ENCODE peak calls at places on chromosomes 16 and 17, in four cellular contexts. D is GM23248, S is GM23338, K is OCI-LY7. W is an unnamed sample.

GRCh38 chr16:75494696-75495601 is at the start of gene CHST6:
- DNase-seq in D (peak), S (peak), K (no peak), W (peak)

GRCh38 chr16:85309656-85310587 is 197.7 kb upstream of the CIBAR2 start:
- DNase-seq in K (peak), D (no peak), S (peak), W (peak)

GRCh38 chr16:83159049-83159448 is 532.3 kb downstream of the CDH13 start:
- DNase-seq in S (no peak), D (no peak), K (no peak), W (no peak)

GRCh38 chr17:4485676-4486646 is 12.7 kb upstream of the SPNS2 start:
- DNase-seq in D (no peak), S (no peak), K (no peak), W (no peak)

GRCh38 chr16:19833176-19833575 is 51.5 kb downstream of the GPRC5B start:
- DNase-seq in S (no peak), D (no peak), K (no peak), W (no peak)

GRCh38 chr16:13935408-13935807 is 15.5 kb downstream of the ERCC4 start:
- DNase-seq in K (peak), S (peak), D (no peak), W (peak)

GRCh38 chr16:29726845-29727379 is 18.9 kb downstream of the C16orf54 start:
- DNase-seq in S (no peak), K (no peak), D (no peak), W (no peak)

GRCh38 chr17:48060249-48060648 is 12.1 kb downstream of the NFE2L1 start:
- DNase-seq in S (no peak), D (no peak), K (no peak), W (no peak)

GRCh38 chr16:24754543-24754942 is 25.1 kb downstream of the TNRC6A start:
- DNase-seq in D (no peak), S (no peak), K (no peak), W (no peak)

GRCh38 chr17:6666077-6666521 is 14.5 kb downstream of the C17orf100 start:
- DNase-seq in S (peak), K (peak), D (peak), W (peak)

DNA sequence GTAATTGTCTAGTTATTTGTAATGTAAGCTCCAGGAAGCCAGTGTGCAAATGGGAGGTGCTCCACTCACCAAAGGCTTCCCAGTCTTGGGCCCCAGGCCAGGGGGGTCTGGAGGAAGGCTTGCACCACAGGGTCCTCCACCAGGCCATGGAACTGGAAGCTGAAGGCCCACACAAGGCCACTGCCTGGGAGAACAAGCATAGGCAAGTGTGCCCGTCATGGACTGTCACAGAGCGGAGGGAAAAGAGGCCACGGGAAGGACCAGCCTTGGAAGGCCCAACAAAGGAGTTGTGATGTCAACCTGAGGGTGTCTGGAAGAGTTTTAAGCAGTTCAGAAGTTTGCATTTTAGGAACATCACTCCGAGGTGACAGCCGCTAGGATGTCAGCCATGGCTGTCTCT is 3.0 kb upstream of the SRRM2 start:
- DNase-seq in D (no peak), S (no peak), K (no peak), W (no peak)
- TF ChIP-seq EZH2phosphoT487 in D (no peak), S (no peak), K (no peak), W (no peak)

GRCh38 chr16:82016964-82017363 is 5.7 kb upstream of the SDR42E1 start:
- DNase-seq in S (no peak), K (no peak), D (peak), W (no peak)
- TF ChIP-seq EZH2phosphoT487 in S (no peak), K (no peak), D (no peak), W (no peak)

GRCh38 chr16:10122026-10122425 is 60.2 kb downstream of the GRIN2A start:
- DNase-seq in D (no peak), S (no peak), K (no peak), W (no peak)
- TF ChIP-seq EZH2phosphoT487 in D (no peak), S (no peak), K (no peak), W (no peak)

GRCh38 chr17:41339571-41340169 is 11.0 kb downstream of the KRT33A start:
- DNase-seq in K (no peak), D (no peak), S (no peak), W (no peak)

GRCh38 chr17:41338961-41339485 is 11.6 kb downstream of the KRT33A start:
- DNase-seq in D (peak), S (no peak), K (no peak), W (no peak)

GRCh38 chr17:41343031-41343430 is 7.6 kb downstream of the KRT33A start:
- DNase-seq in D (no peak), K (no peak), S (no peak), W (no peak)

GRCh38 chr17:41340934-41341861 is 9.4 kb downstream of the KRT33A start:
- DNase-seq in S (no peak), K (no peak), D (no peak), W (no peak)

DNA sequence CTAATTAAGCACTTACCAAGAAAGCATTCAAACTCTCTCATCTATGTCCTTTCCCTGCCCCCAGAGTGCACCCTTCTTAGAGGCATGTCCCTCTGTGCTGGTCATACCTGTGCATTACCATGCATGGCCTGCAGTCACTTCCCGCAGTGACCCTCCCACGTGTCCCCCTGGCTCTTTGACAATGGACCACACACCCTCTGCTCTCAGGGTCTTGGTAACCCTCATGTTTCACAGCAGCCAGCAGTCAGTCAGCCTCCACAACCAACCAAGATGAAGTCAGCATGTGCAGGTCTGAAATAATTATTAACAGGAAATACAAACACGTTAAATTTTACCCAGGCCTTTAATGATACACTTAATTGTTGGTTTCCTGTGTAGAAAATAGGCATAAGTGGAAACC is 10.1 kb downstream of the KRT33A start:
- DNase-seq in S (peak), D (no peak), K (no peak), W (no peak)
- TF ChIP-seq EZH2phosphoT487 in S (no peak), D (no peak), K (no peak), W (no peak)

DNA sequence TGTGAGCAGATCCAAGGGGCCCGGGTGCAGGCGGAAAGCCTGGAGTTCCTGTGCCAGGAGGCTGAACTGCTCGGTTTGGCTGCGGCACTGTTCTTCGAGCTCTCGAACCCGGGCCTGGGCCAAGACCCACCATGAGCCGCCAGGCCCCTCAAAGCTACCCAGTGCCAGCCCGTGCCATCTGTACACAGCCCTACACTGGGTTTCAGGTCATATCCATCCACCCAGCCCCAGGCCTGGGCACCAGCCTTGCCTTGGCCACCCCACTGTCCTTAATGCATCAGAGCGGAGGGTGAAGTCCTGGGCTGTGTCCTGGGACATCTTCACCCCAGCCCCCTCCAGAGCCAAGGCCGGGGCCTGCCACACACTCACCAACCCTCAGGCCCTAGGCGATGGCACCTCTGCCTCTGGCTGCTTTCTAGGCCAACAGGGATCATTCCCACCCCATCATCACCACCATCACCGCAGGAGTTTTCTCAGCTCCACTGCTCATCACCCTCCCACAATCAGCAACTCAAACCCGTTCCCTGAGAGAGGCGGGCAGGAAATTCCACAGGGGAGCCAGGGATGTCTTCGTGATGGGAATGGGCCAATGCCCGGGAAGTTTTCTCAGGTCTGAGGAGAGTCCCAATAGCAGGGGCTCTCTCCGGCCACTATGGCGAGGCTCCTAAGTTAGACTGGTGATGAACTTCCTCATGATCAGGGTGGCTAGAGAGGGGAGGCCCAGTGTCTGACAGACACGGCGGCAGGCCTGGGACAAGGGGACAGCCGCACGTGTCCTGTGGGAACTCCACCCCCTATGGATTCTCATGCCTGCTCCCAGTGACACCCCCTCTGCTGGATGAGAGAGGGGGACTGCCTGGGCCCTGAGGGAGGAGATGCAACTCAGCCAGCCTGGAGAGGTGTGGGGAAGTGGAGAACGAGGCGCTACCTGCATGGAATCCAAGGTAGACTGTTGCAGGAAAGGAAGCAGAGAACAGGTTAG is 9.1 kb downstream of the TSPOAP1 start:
- DNase-seq in S (no peak), K (no peak), D (no peak), W (no peak)
- TF ChIP-seq EZH2phosphoT487 in S (no peak), K (no peak), D (no peak), W (no peak)

W was measured in neural progenitor cell.